ENCODE peak calls at places on chromosomes 2 and 18, in four cellular contexts. One of them, this sample, is unnamed.

GRCh38 chr18:31490387-31490786 is 7.6 kb upstream of the DSG2 start:
- DNase-seq in NCI-H1105: no peak
- DNase-seq in stimulated activated CD8-positive, alpha-beta memory T cell treated with anti-CD3 and anti-CD28 coated beads, Interleukin-4, amount 100 ng/mL, for 48 hours: no peak
- DNase-seq in lower lobe of right lung: no peak
- DNase-seq in this sample: no peak

GRCh38 chr18:44742741-44743311 is 62.1 kb downstream of the SETBP1 start:
- DNase-seq in NCI-H1105: peak; percentile 87
- DNase-seq in stimulated activated CD8-positive, alpha-beta memory T cell treated with anti-CD3 and anti-CD28 coated beads, Interleukin-4, amount 100 ng/mL, for 48 hours: no peak
- DNase-seq in lower lobe of right lung: no peak
- DNase-seq in this sample: peak; percentile 18

GRCh38 chr2:71670430-71670795 is 217.1 kb downstream of the DYSF start:
- DNase-seq in NCI-H1105: no peak
- DNase-seq in stimulated activated CD8-positive, alpha-beta memory T cell treated with anti-CD3 and anti-CD28 coated beads, Interleukin-4, amount 100 ng/mL, for 48 hours: no peak
- DNase-seq in lower lobe of right lung: no peak
- DNase-seq in this sample: no peak

GRCh38 chr2:101793277-101793969 is 95.9 kb downstream of the MAP4K4 start:
- DNase-seq in NCI-H1105: peak; percentile 28
- DNase-seq in stimulated activated CD8-positive, alpha-beta memory T cell treated with anti-CD3 and anti-CD28 coated beads, Interleukin-4, amount 100 ng/mL, for 48 hours: no peak
- DNase-seq in lower lobe of right lung: no peak
- DNase-seq in this sample: no peak

GRCh38 chr2:227228061-227228667 is 63.7 kb downstream of the COL4A3 start:
- DNase-seq in NCI-H1105: peak; percentile 66
- DNase-seq in stimulated activated CD8-positive, alpha-beta memory T cell treated with anti-CD3 and anti-CD28 coated beads, Interleukin-4, amount 100 ng/mL, for 48 hours: no peak
- DNase-seq in lower lobe of right lung: no peak
- DNase-seq in this sample: no peak

GRCh38 chr2:71453404-71454220 is at the start of gene DYSF:
- DNase-seq in NCI-H1105: no peak
- DNase-seq in stimulated activated CD8-positive, alpha-beta memory T cell treated with anti-CD3 and anti-CD28 coated beads, Interleukin-4, amount 100 ng/mL, for 48 hours: no peak
- DNase-seq in lower lobe of right lung: peak; percentile 77
- DNase-seq in this sample: no peak

GRCh38 chr2:45029215-45029614 is 20.0 kb upstream of the SIX2 start:
- DNase-seq in NCI-H1105: no peak
- DNase-seq in stimulated activated CD8-positive, alpha-beta memory T cell treated with anti-CD3 and anti-CD28 coated beads, Interleukin-4, amount 100 ng/mL, for 48 hours: no peak
- DNase-seq in lower lobe of right lung: no peak
- DNase-seq in this sample: no peak

GRCh38 chr2:229980440-229981184 is 58.3 kb downstream of the FBXO36 start:
- DNase-seq in NCI-H1105: no peak
- DNase-seq in stimulated activated CD8-positive, alpha-beta memory T cell treated with anti-CD3 and anti-CD28 coated beads, Interleukin-4, amount 100 ng/mL, for 48 hours: peak; percentile 28
- DNase-seq in lower lobe of right lung: no peak
- DNase-seq in this sample: peak; percentile 76

GRCh38 chr2:36294290-36294689 is 61.3 kb upstream of the CRIM1 start:
- DNase-seq in NCI-H1105: no peak
- DNase-seq in stimulated activated CD8-positive, alpha-beta memory T cell treated with anti-CD3 and anti-CD28 coated beads, Interleukin-4, amount 100 ng/mL, for 48 hours: peak; percentile 55
- DNase-seq in lower lobe of right lung: no peak
- DNase-seq in this sample: no peak

GRCh38 chr2:160784034-160784433 is 290.4 kb upstream of the RBMS1 start:
- DNase-seq in NCI-H1105: no peak
- DNase-seq in stimulated activated CD8-positive, alpha-beta memory T cell treated with anti-CD3 and anti-CD28 coated beads, Interleukin-4, amount 100 ng/mL, for 48 hours: no peak
- DNase-seq in lower lobe of right lung: no peak
- DNase-seq in this sample: no peak

GRCh38 chr2:230798769-230799399 is 65.9 kb upstream of the ITM2C start:
- DNase-seq in NCI-H1105: no peak
- DNase-seq in stimulated activated CD8-positive, alpha-beta memory T cell treated with anti-CD3 and anti-CD28 coated beads, Interleukin-4, amount 100 ng/mL, for 48 hours: no peak
- DNase-seq in lower lobe of right lung: no peak
- DNase-seq in this sample: peak; percentile 32

GRCh38 chr2:24635181-24635580 is 144.1 kb downstream of the NCOA1 start:
- DNase-seq in NCI-H1105: no peak
- DNase-seq in stimulated activated CD8-positive, alpha-beta memory T cell treated with anti-CD3 and anti-CD28 coated beads, Interleukin-4, amount 100 ng/mL, for 48 hours: no peak
- DNase-seq in lower lobe of right lung: no peak
- DNase-seq in this sample: no peak

GRCh38 chr2:54166121-54166773 is 50.8 kb downstream of the ACYP2 start:
- DNase-seq in NCI-H1105: no peak
- DNase-seq in stimulated activated CD8-positive, alpha-beta memory T cell treated with anti-CD3 and anti-CD28 coated beads, Interleukin-4, amount 100 ng/mL, for 48 hours: no peak
- DNase-seq in lower lobe of right lung: no peak
- DNase-seq in this sample: no peak

GRCh38 chr2:134745023-134745422 is 26.2 kb upstream of the TMEM163 start:
- DNase-seq in NCI-H1105: no peak
- DNase-seq in stimulated activated CD8-positive, alpha-beta memory T cell treated with anti-CD3 and anti-CD28 coated beads, Interleukin-4, amount 100 ng/mL, for 48 hours: no peak
- DNase-seq in lower lobe of right lung: no peak
- DNase-seq in this sample: no peak

GRCh38 chr2:65364054-65364651 is 68.2 kb downstream of the SPRED2 start:
- DNase-seq in NCI-H1105: no peak
- DNase-seq in stimulated activated CD8-positive, alpha-beta memory T cell treated with anti-CD3 and anti-CD28 coated beads, Interleukin-4, amount 100 ng/mL, for 48 hours: no peak
- DNase-seq in lower lobe of right lung: no peak
- DNase-seq in this sample: no peak

GRCh38 chr2:213306320-213306942 is 22.2 kb downstream of the SPAG16 start:
- DNase-seq in NCI-H1105: no peak
- DNase-seq in stimulated activated CD8-positive, alpha-beta memory T cell treated with anti-CD3 and anti-CD28 coated beads, Interleukin-4, amount 100 ng/mL, for 48 hours: no peak
- DNase-seq in lower lobe of right lung: no peak
- DNase-seq in this sample: peak; percentile 60

GRCh38 chr2:233153146-233153798 is 93.1 kb downstream of the INPP5D start:
- DNase-seq in NCI-H1105: no peak
- DNase-seq in stimulated activated CD8-positive, alpha-beta memory T cell treated with anti-CD3 and anti-CD28 coated beads, Interleukin-4, amount 100 ng/mL, for 48 hours: no peak
- DNase-seq in lower lobe of right lung: no peak
- DNase-seq in this sample: no peak

GRCh38 chr18:12031836-12032235 is 50.5 kb downstream of the IMPA2 start:
- DNase-seq in NCI-H1105: no peak
- DNase-seq in stimulated activated CD8-positive, alpha-beta memory T cell treated with anti-CD3 and anti-CD28 coated beads, Interleukin-4, amount 100 ng/mL, for 48 hours: no peak
- DNase-seq in lower lobe of right lung: no peak
- DNase-seq in this sample: peak; percentile 57